ENCODE peak calls at places on chromosomes 11 and 22, in four cellular contexts. S is hepatocyte, E is uterus, K is H7. F is an unnamed sample.

GRCh38 chr11:86811637-86812321 is 11.4 kb downstream of the PRSS23 start:
- DNase-seq in S (peak; percentile 68), E (peak; percentile 54), K (no peak), F (no peak)

GRCh38 chr11:7536102-7536501 is 22.3 kb downstream of the PPFIBP2 start:
- DNase-seq in S (peak; percentile 46), E (no peak), K (peak; percentile 50), F (peak; percentile 35)

GRCh38 chr22:36435516-36436415 is 45.7 kb downstream of the TXN2 start:
- DNase-seq in S (peak; percentile 69), E (no peak), K (peak; percentile 79), F (peak; percentile 84)

GRCh38 chr11:121965330-121965729 is 150.7 kb downstream of the BLID start:
- DNase-seq in S (no peak), E (no peak), K (no peak), F (no peak)

GRCh38 chr11:131763193-131763890 is 392.9 kb downstream of the NTM start:
- DNase-seq in S (no peak), E (no peak), K (no peak), F (no peak)

GRCh38 chr11:26607725-26608506 is 35.9 kb upstream of the MUC15 start:
- DNase-seq in S (no peak), E (no peak), K (no peak), F (no peak)

GRCh38 chr11:114883472-114883871 is 205.1 kb downstream of the NXPE2 start:
- DNase-seq in S (no peak), E (no peak), K (no peak), F (no peak)

GRCh38 chr11:67082071-67082791 is 25.6 kb downstream of the RHOD start:
- DNase-seq in S (peak; percentile 65), E (peak; percentile 26), K (peak; percentile 76), F (peak; percentile 14)

GRCh38 chr22:28600546-28601143 is 79.0 kb downstream of the TTC28 start:
- DNase-seq in S (peak; percentile 73), E (no peak), K (peak; percentile 10), F (no peak)

GRCh38 chr11:57476223-57476882 is 16.0 kb downstream of the RTN4RL2 start:
- DNase-seq in S (peak; percentile 60), E (no peak), K (peak; percentile 87), F (peak; percentile 50)

GRCh38 chr11:130994043-130994442 is 77.8 kb upstream of the SNX19 start:
- DNase-seq in S (no peak), E (no peak), K (no peak), F (no peak)

GRCh38 chr22:30004689-30005088 is 75.6 kb upstream of the HORMAD2 start:
- DNase-seq in S (no peak), E (no peak), K (no peak), F (no peak)

GRCh38 chr22:45084400-45084920 is 74.7 kb upstream of the PHF21B start:
- DNase-seq in S (no peak), E (no peak), K (no peak), F (no peak)

GRCh38 chr11:79480864-79481263 is 40.0 kb upstream of the TENM4 start:
- DNase-seq in S (no peak), E (no peak), K (no peak), F (no peak)

GRCh38 chr22:22928666-22929380 is 41.2 kb downstream of the IGLL5 start:
- DNase-seq in S (peak; percentile 68), E (no peak), K (peak; percentile 40), F (peak; percentile 78)

GRCh38 chr11:64643258-64643881 is 52.4 kb downstream of the SLC22A12 start:
- DNase-seq in S (peak; percentile 55), E (peak; percentile 60), K (peak; percentile 96), F (no peak)

GRCh38 chr11:102575016-102575415 is 44.5 kb upstream of the MMP7 start:
- DNase-seq in S (no peak), E (no peak), K (no peak), F (no peak)
- H3K27me3 ChIP-seq in S (no peaks in the 10 kb centered on the region), E (no peaks in the 10 kb centered on the region), K (no peaks in the 10 kb centered on the region), F (no peaks in the 10 kb centered on the region)

GRCh38 chr11:2931771-2932738 is 2.8 kb upstream of the PHLDA2 start:
- DNase-seq in S (no peak), E (no peak), K (peak; percentile 55), F (no peak)

GRCh38 chr11:2931416-2931746 is 2.2 kb upstream of the PHLDA2 start:
- DNase-seq in S (no peak), E (no peak), K (no peak), F (no peak)

GRCh38 chr11:2929511-2929879 is 275 bp upstream of the PHLDA2 start:
- DNase-seq in S (peak; percentile 87), E (no peak), K (no peak), F (peak; percentile 88)

GRCh38 chr11:2929880-2930704 is 872 bp upstream of the PHLDA2 start:
- DNase-seq in S (peak; percentile 84), E (no peak), K (peak; percentile 92), F (peak; percentile 79)

GRCh38 chr11:2930705-2931415 is 1.6 kb upstream of the PHLDA2 start:
- DNase-seq in S (peak; percentile 90), E (no peak), K (peak; percentile 98), F (peak; percentile 93)
- H3K27me3 ChIP-seq in S (peaks cover 26% of the 10 kb centered on the region), E (no peaks in the 10 kb centered on the region), K (peaks cover 27% of the 10 kb centered on the region), F (no peaks in the 10 kb centered on the region)

GRCh38 chr11:116823031-116823843 is at the start of gene APOA4:
- DNase-seq in S (no peak), E (no peak), K (peak; percentile 44), F (no peak)
- H3K27me3 ChIP-seq in S (no peaks in the 10 kb centered on the region), E (no peaks in the 10 kb centered on the region), K (no peaks in the 10 kb centered on the region), F (no peaks in the 10 kb centered on the region)

GRCh38 chr22:49281467-49282340 is 546.0 kb downstream of the BRD1 start:
- DNase-seq in S (peak; percentile 35), E (no peak), K (no peak), F (no peak)
- H3K27me3 ChIP-seq in S (no peaks in the 10 kb centered on the region), E (no peaks in the 10 kb centered on the region), K (no peaks in the 10 kb centered on the region), F (peaks cover 43% of the 10 kb centered on the region)

F was measured in transverse colon.